ENCODE peak calls at places on chromosomes 3 and 15, in four cellular contexts. Q is K562, E is GM23248, P is PC-3. Z is an unnamed sample. For H3K9me3, the result is how much of the 10 kb centered on the place peaks cover.

GRCh38 chr15:90814193-90814811 is 54.1 kb upstream of the FURIN start:
- DNase-seq in Q (no peak), E (no peak), P (no peak), Z (peak)

GRCh38 chr15:62601779-62602540 is 436.9 kb upstream of the C2CD4B start:
- DNase-seq in Q (no peak), E (peak), P (peak), Z (no peak)

GRCh38 chr3:72245183-72245811 is 460.3 kb upstream of the PROK2 start:
- DNase-seq in Q (no peak), E (peak), P (no peak), Z (peak)

GRCh38 chr3:172564499-172564898 is 41.3 kb upstream of the TNFSF10 start:
- DNase-seq in Q (no peak), E (no peak), P (no peak), Z (no peak)

GRCh38 chr15:68364028-68364659 is 67.8 kb downstream of the ITGA11 start:
- DNase-seq in Q (no peak), E (peak), P (no peak), Z (peak)

GRCh38 chr15:44215594-44215993 is 20.5 kb upstream of the FRMD5 start:
- DNase-seq in Q (no peak), E (peak), P (peak), Z (no peak)

GRCh38 chr15:58475573-58476524 is 44.1 kb downstream of the LIPC start:
- DNase-seq in Q (no peak), E (peak), P (no peak), Z (peak)

GRCh38 chr3:71972031-71972430 is 187.1 kb upstream of the PROK2 start:
- DNase-seq in Q (no peak), E (peak), P (peak), Z (no peak)

GRCh38 chr15:40338921-40339620 is 1.7 kb downstream of the CCDC9B start:
- DNase-seq in Q (no peak), E (peak), P (peak), Z (no peak)

GRCh38 chr3:61894988-61895935 is 333.9 kb downstream of the PTPRG start:
- DNase-seq in Q (peak), E (peak), P (peak), Z (peak)

GRCh38 chr3:63891518-63891917 is 20.7 kb downstream of the SCAANT1 start:
- DNase-seq in Q (no peak), E (no peak), P (no peak), Z (no peak)

GRCh38 chr15:101244039-101244781 is 7.6 kb downstream of the CHSY1 start:
- DNase-seq in Q (no peak), E (no peak), P (no peak), Z (no peak)

GRCh38 chr3:45659661-45660566 is 29.3 kb upstream of the SACM1L start:
- DNase-seq in Q (peak), E (peak), P (peak), Z (peak)

GRCh38 chr3:67087788-67088187 is 89.7 kb downstream of the KBTBD8 start:
- DNase-seq in Q (no peak), E (no peak), P (no peak), Z (no peak)

GRCh38 chr3:161927131-161927530 is 430.5 kb downstream of the OTOL1 start:
- DNase-seq in Q (no peak), E (no peak), P (no peak), Z (no peak)

GRCh38 chr3:41202834-41203345 is 3.6 kb downstream of the CTNNB1 start:
- DNase-seq in Q (peak), E (peak), P (peak), Z (peak)

GRCh38 chr3:133547432-133548041 is 25.9 kb upstream of the CDV3 start:
- DNase-seq in Q (no peak), E (peak), P (no peak), Z (peak)

DNA sequence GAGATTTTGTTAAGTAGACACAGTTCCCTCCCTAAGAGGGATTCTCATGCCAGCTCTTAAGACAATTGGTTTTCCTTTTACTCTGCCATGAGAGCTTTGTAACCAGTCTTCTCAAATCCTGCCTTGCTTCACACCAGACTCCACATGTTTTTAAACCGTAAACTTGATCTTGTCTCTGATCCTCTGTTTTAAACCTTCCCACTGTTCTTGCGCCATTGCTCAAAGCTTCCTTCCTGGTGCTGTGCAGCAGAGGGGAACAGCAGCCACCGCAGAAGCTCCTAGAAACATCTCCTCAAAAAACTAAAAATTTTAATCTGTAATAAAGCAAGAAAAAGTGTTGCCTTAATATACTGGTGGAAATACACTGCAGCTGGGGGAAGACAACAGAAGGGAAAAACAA is 154.5 kb upstream of the SATB1 start:
- DNase-seq in Q (no peak), E (no peak), P (no peak), Z (no peak)
- H3K4me2 ChIP-seq in Q (no peak), E (no peak), P (no peak), Z (no peak)

GRCh38 chr3:7397097-7397496 is 536.2 kb downstream of the GRM7 start:
- DNase-seq in Q (no peak), E (no peak), P (no peak), Z (no peak)
- H3K9me3 ChIP-seq in Q (under half), E (under half), P (half or more), Z (under half)

GRCh38 chr3:120506076-120506827 is 55.5 kb upstream of the FSTL1 start:
- DNase-seq in Q (no peak), E (peak), P (peak), Z (no peak)
- H3K4me2 ChIP-seq in Q (no peak), E (peak), P (peak), Z (no peak)

GRCh38 chr3:7392206-7392605 is 531.3 kb downstream of the GRM7 start:
- DNase-seq in Q (no peak), E (no peak), P (no peak), Z (no peak)
- H3K9me3 ChIP-seq in Q (under half), E (under half), P (under half), Z (under half)

DNA sequence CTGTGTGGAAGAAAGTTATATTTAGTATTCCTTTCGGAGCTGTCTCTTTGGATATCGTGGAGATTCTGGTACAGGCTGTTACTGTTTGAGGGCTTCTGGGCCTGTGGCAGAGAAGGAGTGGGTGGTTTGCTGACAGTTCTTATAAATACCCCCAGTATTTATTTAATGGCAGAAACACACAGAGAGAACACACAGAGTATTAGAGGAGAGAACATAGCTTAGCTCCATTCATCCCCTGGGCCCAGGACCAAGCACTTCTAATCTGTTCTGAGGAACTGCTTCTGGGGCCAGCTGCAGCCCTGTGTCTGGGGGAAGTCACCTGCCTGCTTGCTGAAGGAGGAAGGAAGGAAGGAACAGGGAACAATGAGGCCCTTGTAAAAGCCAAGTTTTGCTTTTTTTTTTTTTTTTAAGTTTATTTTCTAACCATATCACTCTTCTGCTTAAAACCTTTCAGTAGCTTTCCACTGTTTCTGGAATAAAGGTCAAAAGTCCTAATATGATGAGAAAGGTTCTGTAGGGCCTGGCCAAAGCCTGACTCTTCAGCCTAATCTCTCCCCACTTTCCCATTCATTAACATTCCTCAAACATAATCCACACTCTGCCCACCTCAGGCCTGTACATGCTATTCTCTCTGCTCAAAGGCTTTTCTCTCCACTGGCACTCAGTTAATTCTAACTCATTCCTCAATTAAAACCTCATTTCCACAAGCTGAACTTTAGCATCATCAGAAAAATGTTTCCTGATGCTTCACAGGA is 11.8 kb upstream of the PP2D1 start:
- DNase-seq in Q (peak), E (no peak), P (no peak), Z (peak)
- H3K4me2 ChIP-seq in Q (peak), E (no peak), P (no peak), Z (peak)

GRCh38 chr15:20345401-20345958 is 196.1 kb downstream of the GOLGA6L6 start:
- DNase-seq in Q (no peak), E (no peak), P (no peak), Z (peak)
- H3K9me3 ChIP-seq in Q (under half), E (under half), P (half or more), Z (half or more)